ENCODE peak calls at places on chromosomes 5 and 9, in four cellular contexts. G, V, P and Q are unnamed samples.

GRCh38 chr9:118929317-118929716 is 439.9 kb downstream of the BRINP1 start:
- DNase-seq in G (no peak), V (no peak), P (no peak), Q (no peak)

GRCh38 chr9:83649080-83649479 is 26.1 kb downstream of the IDNK start:
- DNase-seq in G (peak; percentile 76), P (no peak), V (peak; percentile 57), Q (peak; percentile 71)

GRCh38 chr9:88678431-88678830 is 143.5 kb downstream of the NXNL2 start:
- DNase-seq in P (no peak), V (no peak), G (no peak), Q (no peak)

GRCh38 chr5:11681796-11682195 is 222.4 kb downstream of the CTNND2 start:
- DNase-seq in V (no peak), G (no peak), P (no peak), Q (no peak)

GRCh38 chr9:136312436-136312835 is 8.5 kb upstream of the CCDC187 start:
- DNase-seq in V (peak; percentile 14), P (peak; percentile 55), G (peak; percentile 15), Q (no peak)

GRCh38 chr9:125747765-125748510 is 765 bp downstream of the PBX3 start:
- DNase-seq in G (peak; percentile 1), V (peak; percentile 22), P (peak; percentile 24), Q (no peak)

GRCh38 chr9:119609277-119609971 is 240.2 kb upstream of the BRINP1 start:
- DNase-seq in G (no peak), P (no peak), V (no peak), Q (no peak)

GRCh38 chr5:128925973-128926372 is 39.3 kb upstream of the SLC27A6 start:
- DNase-seq in G (no peak), P (no peak), V (no peak), Q (no peak)

GRCh38 chr9:76464706-76465105 is 5.7 kb downstream of the GCNT1 start:
- DNase-seq in P (no peak), G (no peak), V (no peak), Q (no peak)

GRCh38 chr5:168366124-168366523 is 74.7 kb downstream of the WWC1 start:
- DNase-seq in P (no peak), G (no peak), V (no peak), Q (no peak)

GRCh38 chr5:162209005-162209605 is 141.5 kb downstream of the GABRG2 start:
- DNase-seq in P (no peak), V (no peak), G (no peak), Q (no peak)

GRCh38 chr9:19101203-19101602 is 1.5 kb downstream of the HAUS6 start:
- DNase-seq in G (no peak), P (no peak), V (no peak), Q (no peak)

GRCh38 chr9:120032639-120033038 is 547.3 kb downstream of the CDK5RAP2 start:
- DNase-seq in G (no peak), P (no peak), V (no peak), Q (no peak)

GRCh38 chr9:37904647-37905505 is 949 bp upstream of the SLC25A51 start:
- DNase-seq in G (no peak), V (no peak), P (peak; percentile 33), Q (peak; percentile 72)

GRCh38 chr5:147892696-147893296 is 13.5 kb downstream of the C5orf46 start:
- DNase-seq in V (no peak), G (no peak), P (no peak), Q (no peak)

GRCh38 chr5:145280806-145281205 is 554.3 kb downstream of the PRELID2 start:
- DNase-seq in G (no peak), V (no peak), P (no peak), Q (no peak)

GRCh38 chr9:14935099-14935710 is 25.0 kb upstream of the FREM1 start:
- DNase-seq in P (no peak), G (no peak), V (no peak), Q (no peak)

GRCh38 chr5:108081707-108082106 is 300.2 kb downstream of the FBXL17 start:
- DNase-seq in P (no peak), G (no peak), V (no peak), Q (no peak)

GRCh38 chr9:137493163-137494103 is 34.3 kb upstream of the NSMF start:
- DNase-seq in P (no peak), G (no peak), V (no peak), Q (no peak)

GRCh38 chr9:130095872-130096271 is 42.2 kb downstream of the GPR107 start:
- DNase-seq in G (no peak), P (no peak), V (no peak), Q (no peak)

GRCh38 chr9:130088056-130088455 is 34.4 kb downstream of the GPR107 start:
- DNase-seq in P (no peak), G (no peak), V (no peak), Q (no peak)

GRCh38 chr9:130089141-130089540 is 35.4 kb downstream of the GPR107 start:
- DNase-seq in G (no peak), V (no peak), P (no peak), Q (no peak)

DNA sequence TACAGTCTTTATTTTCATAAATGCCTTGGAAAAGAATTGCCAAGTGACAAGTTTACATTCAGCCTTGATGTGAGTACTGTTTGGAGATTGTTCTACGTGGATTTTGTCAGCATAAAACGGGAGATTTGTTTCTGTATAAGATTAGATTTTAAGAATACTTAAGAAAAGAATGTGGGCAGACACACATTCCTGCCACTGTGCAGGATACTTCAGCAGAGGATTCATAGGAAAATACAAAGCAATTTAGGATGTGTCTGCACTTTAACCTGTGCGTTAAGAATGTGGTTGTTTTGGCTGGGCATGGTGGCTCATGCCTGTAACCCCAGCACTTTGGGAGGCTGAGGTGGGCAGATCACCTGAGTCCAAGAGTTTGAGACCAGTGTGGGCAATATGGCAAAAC is 37.2 kb downstream of the GPR107 start:
- DNase-seq in P (no peak), V (no peak), G (no peak), Q (no peak)
- H3K27ac ChIP-seq in P (no peak overlapping the region), V (no peak overlapping the region), G (no peak overlapping the region), Q (no peak overlapping the region)

GRCh38 chr5:139877129-139877597 is 81.6 kb downstream of the PSD2 start:
- DNase-seq in V (no peak), P (no peak), G (no peak), Q (no peak)
- H3K27ac ChIP-seq in V (no peak overlapping the region), P (no peak overlapping the region), G (no peak overlapping the region), Q (no peak overlapping the region)

GRCh38 chr9:113625456-113625855 is 161.9 kb downstream of the RGS3 start:
- DNase-seq in P (no peak), G (no peak), V (no peak), Q (peak; percentile 48)

GRCh38 chr9:113623851-113624485 is 160.4 kb downstream of the RGS3 start:
- DNase-seq in P (no peak), G (no peak), V (no peak), Q (peak; percentile 30)

GRCh38 chr9:113624721-113625120 is 161.2 kb downstream of the RGS3 start:
- DNase-seq in G (no peak), P (no peak), V (no peak), Q (peak; percentile 61)

GRCh38 chr9:113628621-113629020 is 165.1 kb downstream of the RGS3 start:
- DNase-seq in P (no peak), G (no peak), V (no peak), Q (no peak)

GRCh38 chr9:113626735-113627495 is 163.4 kb downstream of the RGS3 start:
- DNase-seq in V (no peak), G (no peak), P (no peak), Q (peak; percentile 70)
- H3K27ac ChIP-seq in V (no peak overlapping the region), G (no peak overlapping the region), P (no peak overlapping the region), Q (peak overlapping the region; percentile 29)

GRCh38 chr9:127908660-127908926 is 8.2 kb downstream of the ST6GALNAC4 start:
- DNase-seq in V (no peak), P (no peak), G (no peak), Q (no peak)
- H3K27ac ChIP-seq in V (no peak overlapping the region), P (no peak overlapping the region), G (no peak overlapping the region), Q (no peak overlapping the region)

GRCh38 chr5:111953351-111954127 is 196.5 kb upstream of the NREP start:
- DNase-seq in P (no peak), V (no peak), G (no peak), Q (no peak)
- H3K27ac ChIP-seq in P (no peak overlapping the region), V (no peak overlapping the region), G (no peak overlapping the region), Q (no peak overlapping the region)

GRCh38 chr9:35115680-35116538 is at the start of gene ATOSB:
- DNase-seq in V (peak; percentile 90), P (peak; percentile 92), G (peak; percentile 89), Q (peak; percentile 99)

GRCh38 chr9:35116539-35116897 is 856 bp upstream of the ATOSB start:
- DNase-seq in G (no peak), V (no peak), P (no peak), Q (no peak)

GRCh38 chr9:35114113-35114847 is 1.4 kb downstream of the ATOSB start:
- DNase-seq in G (peak; percentile 67), P (peak; percentile 67), V (peak; percentile 61), Q (peak; percentile 93)

GRCh38 chr9:35116898-35117551 is 1.4 kb upstream of the ATOSB start:
- DNase-seq in G (peak; percentile 81), P (peak; percentile 89), V (peak; percentile 83), Q (peak; percentile 97)

GRCh38 chr9:35114921-35115341 is 731 bp downstream of the ATOSB start:
- DNase-seq in V (peak; percentile 25), G (no peak), P (peak; percentile 35), Q (peak; percentile 86)
- H3K27ac ChIP-seq in V (peak overlapping the region; percentile 82), G (peak overlapping the region; percentile 81), P (peak overlapping the region; percentile 82), Q (peak overlapping the region; percentile 89)